ENCODE peak calls at places on chromosomes 6 and 20, in five cellular contexts. One of them, this sample, is unnamed.

GRCh38 chr6:44430322-44430721 is 42.8 kb downstream of the CDC5L start:
- DNase-seq in PC-9: no peak
- DNase-seq in adrenal gland: no peak
- DNase-seq in AG10803: peak; percentile 80
- DNase-seq in cardiac muscle cell: peak; percentile 62
- DNase-seq in this sample: peak; percentile 36

GRCh38 chr20:60630609-60631008 is 621.5 kb upstream of the CDH4 start:
- DNase-seq in PC-9: no peak
- DNase-seq in AG10803: no peak
- DNase-seq in adrenal gland: no peak
- DNase-seq in cardiac muscle cell: no peak
- DNase-seq in this sample: no peak

GRCh38 chr20:32333988-32334885 is 23.9 kb upstream of the ASXL1 start:
- DNase-seq in adrenal gland: peak; percentile 75
- DNase-seq in PC-9: peak; percentile 81
- DNase-seq in cardiac muscle cell: peak; percentile 80
- DNase-seq in AG10803: no peak
- DNase-seq in this sample: no peak

GRCh38 chr6:47181681-47182080 is 128.0 kb downstream of the TNFRSF21 start:
- DNase-seq in AG10803: no peak
- DNase-seq in PC-9: no peak
- DNase-seq in adrenal gland: no peak
- DNase-seq in cardiac muscle cell: no peak
- DNase-seq in this sample: no peak

GRCh38 chr20:3887870-3888614 is 1.1 kb upstream of the PANK2 start:
- DNase-seq in AG10803: peak; percentile 41
- DNase-seq in cardiac muscle cell: no peak
- DNase-seq in PC-9: no peak
- DNase-seq in adrenal gland: no peak
- DNase-seq in this sample: peak; percentile 66

GRCh38 chr6:136782021-136782770 is 10.1 kb downstream of the MAP3K5 start:
- DNase-seq in adrenal gland: no peak
- DNase-seq in cardiac muscle cell: peak; percentile 69
- DNase-seq in PC-9: no peak
- DNase-seq in AG10803: peak; percentile 62
- DNase-seq in this sample: peak; percentile 69

GRCh38 chr6:42783177-42783875 is 1.5 kb downstream of the BICRAL start:
- DNase-seq in AG10803: peak; percentile 72
- DNase-seq in cardiac muscle cell: peak; percentile 82
- DNase-seq in PC-9: peak; percentile 45
- DNase-seq in adrenal gland: peak; percentile 84
- DNase-seq in this sample: peak; percentile 88

GRCh38 chr20:3871549-3872265 is 17.5 kb upstream of the PANK2 start:
- DNase-seq in cardiac muscle cell: no peak
- DNase-seq in AG10803: no peak
- DNase-seq in PC-9: peak; percentile 38
- DNase-seq in adrenal gland: no peak
- DNase-seq in this sample: no peak

GRCh38 chr20:61975411-61975810 is 90.3 kb downstream of the TAF4 start:
- DNase-seq in cardiac muscle cell: no peak
- DNase-seq in adrenal gland: no peak
- DNase-seq in AG10803: no peak
- DNase-seq in PC-9: no peak
- DNase-seq in this sample: no peak

GRCh38 chr20:13041574-13042457 is 33.0 kb downstream of the SPTLC3 start:
- DNase-seq in cardiac muscle cell: peak; percentile 37
- DNase-seq in AG10803: no peak
- DNase-seq in adrenal gland: no peak
- DNase-seq in PC-9: no peak
- DNase-seq in this sample: peak; percentile 52

GRCh38 chr6:140644017-140644416 is 1269.6 kb upstream of the CITED2 start:
- DNase-seq in PC-9: no peak
- DNase-seq in cardiac muscle cell: no peak
- DNase-seq in AG10803: no peak
- DNase-seq in adrenal gland: no peak
- DNase-seq in this sample: no peak
- TF ChIP-seq CTCF in PC-9: no peak
- TF ChIP-seq CTCF in cardiac muscle cell: no peak
- TF ChIP-seq CTCF in AG10803: no peak
- TF ChIP-seq CTCF in adrenal gland: no peak
- TF ChIP-seq CTCF in this sample: no peak

GRCh38 chr6:72966628-72967280 is 258.5 kb downstream of the KHDC1L start:
- DNase-seq in cardiac muscle cell: peak; percentile 43
- DNase-seq in PC-9: no peak
- DNase-seq in AG10803: peak; percentile 67
- DNase-seq in adrenal gland: no peak
- DNase-seq in this sample: no peak
- H3K4me3 ChIP-seq in cardiac muscle cell: no peak overlapping the region
- H3K4me3 ChIP-seq in PC-9: no peak overlapping the region
- H3K4me3 ChIP-seq in AG10803: no peak overlapping the region
- H3K4me3 ChIP-seq in adrenal gland: no peak overlapping the region
- H3K4me3 ChIP-seq in this sample: no peak overlapping the region

GRCh38 chr20:57051096-57051495 is 215.3 kb downstream of the BMP7 start:
- DNase-seq in cardiac muscle cell: no peak
- DNase-seq in adrenal gland: no peak
- DNase-seq in PC-9: no peak
- DNase-seq in AG10803: no peak
- DNase-seq in this sample: no peak

GRCh38 chr20:57043669-57044268 is 222.7 kb downstream of the BMP7 start:
- DNase-seq in adrenal gland: no peak
- DNase-seq in PC-9: no peak
- DNase-seq in cardiac muscle cell: no peak
- DNase-seq in AG10803: no peak
- DNase-seq in this sample: no peak

GRCh38 chr20:57047281-57048026 is 219.0 kb downstream of the BMP7 start:
- DNase-seq in AG10803: no peak
- DNase-seq in PC-9: peak; percentile 40
- DNase-seq in adrenal gland: no peak
- DNase-seq in cardiac muscle cell: no peak
- DNase-seq in this sample: no peak

GRCh38 chr20:57049298-57049697 is 217.1 kb downstream of the BMP7 start:
- DNase-seq in PC-9: no peak
- DNase-seq in adrenal gland: no peak
- DNase-seq in cardiac muscle cell: no peak
- DNase-seq in AG10803: no peak
- DNase-seq in this sample: no peak

GRCh38 chr20:57048027-57048869 is 218.2 kb downstream of the BMP7 start:
- DNase-seq in cardiac muscle cell: peak; percentile 40
- DNase-seq in adrenal gland: peak; percentile 63
- DNase-seq in AG10803: peak; percentile 65
- DNase-seq in PC-9: peak; percentile 47
- DNase-seq in this sample: peak; percentile 63
- TF ChIP-seq CTCF in cardiac muscle cell: peak; percentile 64
- TF ChIP-seq CTCF in adrenal gland: peak; percentile 40
- TF ChIP-seq CTCF in AG10803: peak; percentile 60
- TF ChIP-seq CTCF in PC-9: peak; percentile 95
- TF ChIP-seq CTCF in this sample: peak; percentile 73

DNA sequence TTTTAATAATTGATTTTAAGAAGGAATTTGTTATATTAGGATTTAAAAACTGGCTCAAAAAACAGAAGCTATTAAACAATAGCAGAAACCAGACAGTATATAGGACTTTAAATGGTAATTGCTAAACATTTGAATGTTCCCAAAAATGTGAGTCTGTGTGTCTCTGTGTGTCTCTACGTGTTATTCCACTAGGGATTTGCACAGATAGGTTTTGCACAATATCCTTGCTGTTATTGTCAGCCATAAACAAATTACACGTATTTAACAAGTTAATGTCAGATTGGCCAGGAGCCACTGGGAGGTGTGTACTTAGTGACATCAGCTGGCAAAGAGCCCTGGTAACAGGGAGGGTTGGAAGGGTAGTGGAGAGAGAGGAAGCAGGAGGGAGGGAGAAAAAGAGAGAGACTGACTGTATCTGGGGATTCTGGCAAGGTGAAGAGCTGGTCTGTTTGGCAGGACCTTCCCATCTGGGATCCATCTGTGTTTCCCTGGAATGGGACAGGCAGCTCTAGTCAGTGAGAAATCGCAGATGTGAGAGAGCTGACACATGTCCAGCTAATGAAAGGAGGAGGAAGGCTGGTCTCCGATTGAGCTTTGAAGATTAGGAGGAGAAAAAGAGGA is 72.2 kb downstream of the CBFA2T2 start:
- DNase-seq in adrenal gland: peak; percentile 86
- DNase-seq in AG10803: peak; percentile 95
- DNase-seq in PC-9: peak; percentile 39
- DNase-seq in cardiac muscle cell: peak; percentile 94
- DNase-seq in this sample: peak; percentile 95
- H3K4me3 ChIP-seq in adrenal gland: no peak overlapping the region
- H3K4me3 ChIP-seq in AG10803: no peak overlapping the region
- H3K4me3 ChIP-seq in PC-9: no peak overlapping the region
- H3K4me3 ChIP-seq in cardiac muscle cell: peak overlapping the region; percentile 24
- H3K4me3 ChIP-seq in this sample: no peak overlapping the region

GRCh38 chr6:7644394-7644793 is 54.4 kb downstream of the SNRNP48 start:
- DNase-seq in adrenal gland: no peak
- DNase-seq in PC-9: no peak
- DNase-seq in AG10803: no peak
- DNase-seq in cardiac muscle cell: no peak
- DNase-seq in this sample: peak; percentile 28

GRCh38 chr6:7636151-7636550 is 46.2 kb downstream of the SNRNP48 start:
- DNase-seq in AG10803: no peak
- DNase-seq in cardiac muscle cell: peak; percentile 65
- DNase-seq in PC-9: no peak
- DNase-seq in adrenal gland: no peak
- DNase-seq in this sample: no peak

GRCh38 chr6:7639427-7639826 is 49.4 kb downstream of the SNRNP48 start:
- DNase-seq in cardiac muscle cell: no peak
- DNase-seq in AG10803: no peak
- DNase-seq in adrenal gland: no peak
- DNase-seq in PC-9: no peak
- DNase-seq in this sample: no peak

GRCh38 chr6:7642784-7643183 is 52.8 kb downstream of the SNRNP48 start:
- DNase-seq in AG10803: no peak
- DNase-seq in cardiac muscle cell: no peak
- DNase-seq in adrenal gland: no peak
- DNase-seq in PC-9: no peak
- DNase-seq in this sample: no peak

GRCh38 chr6:7640607-7641577 is 50.9 kb downstream of the SNRNP48 start:
- DNase-seq in PC-9: peak; percentile 9
- DNase-seq in AG10803: peak; percentile 46
- DNase-seq in cardiac muscle cell: peak; percentile 74
- DNase-seq in adrenal gland: no peak
- DNase-seq in this sample: no peak
- TF ChIP-seq CTCF in PC-9: no peak
- TF ChIP-seq CTCF in AG10803: no peak
- TF ChIP-seq CTCF in cardiac muscle cell: no peak
- TF ChIP-seq CTCF in adrenal gland: no peak
- TF ChIP-seq CTCF in this sample: no peak

GRCh38 chr6:28648878-28649375 is 123.2 kb downstream of the GPX5 start:
- DNase-seq in AG10803: no peak
- DNase-seq in PC-9: no peak
- DNase-seq in adrenal gland: no peak
- DNase-seq in cardiac muscle cell: no peak
- DNase-seq in this sample: no peak
- H3K4me3 ChIP-seq in AG10803: peak overlapping the region; percentile 76
- H3K4me3 ChIP-seq in PC-9: peak overlapping the region; percentile 74
- H3K4me3 ChIP-seq in adrenal gland: peak overlapping the region; percentile 7
- H3K4me3 ChIP-seq in cardiac muscle cell: peak overlapping the region; percentile 75
- H3K4me3 ChIP-seq in this sample: peak overlapping the region; percentile 69

GRCh38 chr6:158938811-158939254 is 61.2 kb downstream of the RSPH3 start:
- DNase-seq in PC-9: no peak
- DNase-seq in cardiac muscle cell: peak; percentile 12
- DNase-seq in AG10803: peak; percentile 28
- DNase-seq in adrenal gland: no peak
- DNase-seq in this sample: no peak

GRCh38 chr6:158941246-158941645 is 58.8 kb downstream of the RSPH3 start:
- DNase-seq in PC-9: no peak
- DNase-seq in cardiac muscle cell: no peak
- DNase-seq in adrenal gland: no peak
- DNase-seq in AG10803: no peak
- DNase-seq in this sample: no peak

GRCh38 chr6:158942349-158942748 is 57.7 kb downstream of the RSPH3 start:
- DNase-seq in cardiac muscle cell: no peak
- DNase-seq in PC-9: no peak
- DNase-seq in adrenal gland: no peak
- DNase-seq in AG10803: no peak
- DNase-seq in this sample: no peak

GRCh38 chr6:158938220-158938619 is 61.8 kb downstream of the RSPH3 start:
- DNase-seq in PC-9: no peak
- DNase-seq in adrenal gland: no peak
- DNase-seq in AG10803: no peak
- DNase-seq in cardiac muscle cell: no peak
- DNase-seq in this sample: no peak

DNA sequence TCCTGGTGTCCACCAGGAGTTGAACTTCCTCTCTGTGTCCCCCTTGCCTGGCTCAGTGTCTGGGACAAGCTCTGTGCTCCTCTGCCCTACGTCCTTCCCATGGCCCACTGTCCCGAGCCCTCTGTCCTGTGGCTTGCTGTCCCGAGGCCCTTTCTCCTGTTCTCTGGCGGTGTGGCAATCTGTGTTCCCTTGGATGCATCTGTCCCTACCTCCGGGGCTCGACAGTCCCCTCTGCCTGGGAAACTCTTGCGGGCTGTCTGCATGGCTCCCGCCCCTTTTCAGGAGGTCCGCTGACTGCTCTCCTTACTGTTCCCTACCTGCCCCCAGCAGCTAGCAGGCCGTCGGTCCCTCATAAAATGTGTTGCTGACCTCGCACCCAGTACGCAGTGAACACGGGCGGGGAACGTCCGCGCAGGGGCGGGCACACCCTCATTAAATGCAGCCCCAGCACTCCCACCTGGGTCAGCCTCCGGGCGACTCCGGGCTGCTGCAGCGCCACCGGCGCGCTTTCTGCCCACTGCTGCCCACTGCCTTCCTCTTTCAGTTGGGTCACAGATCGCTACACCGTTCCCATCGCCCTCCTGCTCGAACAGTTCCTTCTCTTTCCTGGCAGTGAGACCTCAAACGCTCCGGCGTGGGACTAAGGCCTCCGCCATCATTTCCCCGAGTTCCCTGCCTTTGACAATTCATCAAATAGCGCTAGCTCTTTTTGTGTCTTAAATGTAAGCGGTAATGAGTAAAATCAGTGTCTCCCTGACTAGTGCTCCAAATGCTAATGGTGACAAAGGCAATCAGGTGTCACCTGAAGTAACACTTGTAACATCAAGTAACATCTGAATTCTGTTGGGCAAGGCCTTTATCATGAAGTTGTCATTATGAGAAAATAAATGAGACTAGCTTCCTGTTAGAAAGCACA is 60.5 kb downstream of the RSPH3 start:
- DNase-seq in PC-9: no peak
- DNase-seq in AG10803: no peak
- DNase-seq in adrenal gland: no peak
- DNase-seq in cardiac muscle cell: no peak
- DNase-seq in this sample: peak; percentile 13
- TF ChIP-seq CTCF in PC-9: no peak
- TF ChIP-seq CTCF in AG10803: no peak
- TF ChIP-seq CTCF in adrenal gland: no peak
- TF ChIP-seq CTCF in cardiac muscle cell: no peak
- TF ChIP-seq CTCF in this sample: no peak

This sample was measured in foreskin fibroblast.